ENCODE peak calls at places on chromosomes 13 and 19, in ten cellular contexts. One of them, this sample, is unnamed.

GRCh38 chr19:14433454-14434156 is 499 bp downstream of the PKN1 start:
- DNase-seq in GM06990: peak; percentile 45
- DNase-seq in fibroblast of the conjunctiva: no peak
- DNase-seq in Calu3: peak; percentile 60
- DNase-seq in D721Med: no peak
- DNase-seq in AG10803: no peak
- DNase-seq in T-helper 9 cell: peak; percentile 32
- DNase-seq in pancreas: peak; percentile 46
- DNase-seq in AG04450: no peak
- DNase-seq in NCI-H526 treated with DMSO at 0.1 percent for 48 hours: peak; percentile 27
- DNase-seq in this sample: no peak

GRCh38 chr19:51016798-51017683 is 2.5 kb downstream of the KLK10 start:
- DNase-seq in Calu3: peak; percentile 98
- DNase-seq in D721Med: peak; percentile 60
- DNase-seq in fibroblast of the conjunctiva: no peak
- DNase-seq in NCI-H526 treated with DMSO at 0.1 percent for 48 hours: peak; percentile 57
- DNase-seq in AG10803: peak; percentile 31
- DNase-seq in T-helper 9 cell: peak; percentile 23
- DNase-seq in pancreas: peak; percentile 44
- DNase-seq in GM06990: no peak
- DNase-seq in AG04450: no peak
- DNase-seq in this sample: no peak

GRCh38 chr19:1065606-1066109 is 1.3 kb upstream of the ARHGAP45 start:
- DNase-seq in NCI-H526 treated with DMSO at 0.1 percent for 48 hours: no peak
- DNase-seq in D721Med: no peak
- DNase-seq in T-helper 9 cell: no peak
- DNase-seq in pancreas: no peak
- DNase-seq in Calu3: peak; percentile 32
- DNase-seq in fibroblast of the conjunctiva: no peak
- DNase-seq in GM06990: no peak
- DNase-seq in AG04450: no peak
- DNase-seq in AG10803: no peak
- DNase-seq in this sample: no peak

GRCh38 chr19:7554990-7555864 is 19.7 kb downstream of the PNPLA6 start:
- DNase-seq in Calu3: no peak
- DNase-seq in GM06990: no peak
- DNase-seq in AG10803: no peak
- DNase-seq in pancreas: no peak
- DNase-seq in D721Med: no peak
- DNase-seq in T-helper 9 cell: no peak
- DNase-seq in AG04450: no peak
- DNase-seq in fibroblast of the conjunctiva: no peak
- DNase-seq in NCI-H526 treated with DMSO at 0.1 percent for 48 hours: no peak
- DNase-seq in this sample: no peak

GRCh38 chr19:46955114-46955812 is 64.4 kb upstream of the NPAS1 start:
- DNase-seq in T-helper 9 cell: peak; percentile 4
- DNase-seq in GM06990: no peak
- DNase-seq in pancreas: no peak
- DNase-seq in Calu3: no peak
- DNase-seq in AG04450: no peak
- DNase-seq in NCI-H526 treated with DMSO at 0.1 percent for 48 hours: no peak
- DNase-seq in D721Med: no peak
- DNase-seq in fibroblast of the conjunctiva: no peak
- DNase-seq in AG10803: no peak
- DNase-seq in this sample: peak; percentile 46

GRCh38 chr19:14248578-14249011 is 42.6 kb upstream of the ADGRL1 start:
- DNase-seq in NCI-H526 treated with DMSO at 0.1 percent for 48 hours: peak; percentile 18
- DNase-seq in T-helper 9 cell: peak; percentile 16
- DNase-seq in GM06990: no peak
- DNase-seq in fibroblast of the conjunctiva: peak; percentile 35
- DNase-seq in AG04450: no peak
- DNase-seq in pancreas: no peak
- DNase-seq in Calu3: no peak
- DNase-seq in AG10803: peak; percentile 13
- DNase-seq in D721Med: peak; percentile 57
- DNase-seq in this sample: no peak

GRCh38 chr13:95269756-95270155 is 31.5 kb downstream of the ABCC4 start:
- DNase-seq in D721Med: no peak
- DNase-seq in GM06990: no peak
- DNase-seq in Calu3: no peak
- DNase-seq in fibroblast of the conjunctiva: no peak
- DNase-seq in NCI-H526 treated with DMSO at 0.1 percent for 48 hours: no peak
- DNase-seq in AG10803: no peak
- DNase-seq in pancreas: no peak
- DNase-seq in T-helper 9 cell: no peak
- DNase-seq in AG04450: no peak
- DNase-seq in this sample: no peak

GRCh38 chr13:67204731-67205130 is 25.4 kb downstream of the PCDH9 start:
- DNase-seq in Calu3: no peak
- DNase-seq in AG10803: no peak
- DNase-seq in GM06990: no peak
- DNase-seq in pancreas: no peak
- DNase-seq in AG04450: no peak
- DNase-seq in fibroblast of the conjunctiva: no peak
- DNase-seq in T-helper 9 cell: no peak
- DNase-seq in NCI-H526 treated with DMSO at 0.1 percent for 48 hours: no peak
- DNase-seq in D721Med: no peak
- DNase-seq in this sample: no peak

GRCh38 chr19:57434386-57435061 is 601 bp upstream of the ZNF749 start:
- DNase-seq in D721Med: no peak
- DNase-seq in T-helper 9 cell: no peak
- DNase-seq in pancreas: no peak
- DNase-seq in AG10803: peak; percentile 11
- DNase-seq in GM06990: no peak
- DNase-seq in Calu3: no peak
- DNase-seq in fibroblast of the conjunctiva: peak; percentile 12
- DNase-seq in NCI-H526 treated with DMSO at 0.1 percent for 48 hours: no peak
- DNase-seq in AG04450: no peak
- DNase-seq in this sample: no peak

This sample was measured in activated T-helper 2 cell treated with anti-CD3 and anti-CD28 coated beads, Interferon-gamma antibody, Interleukin-2, Interleukin-4, amounts not matched to agents 10 μg/mL and 5 μg/mL and 100 μg/mL, durations not matched to agents 14 hours and 24 hours and 36 hours.